ENCODE peak calls at places on chromosome 16, in four cellular contexts. J is left lung, E is left ventricle myocardium inferior, N is Karpas-422. O is an unnamed sample. For H3K4me1 and H3K36me3, the result is how much of the 10 kb centered on the place peaks cover.

GRCh38 chr16:89564476-89565255 is 4.2 kb downstream of the RPL13 start:
- DNase-seq in J (no peak), E (no peak), N (peak), O (no peak)

GRCh38 chr16:8677481-8677880 is 3.1 kb downstream of the ABAT start:
- DNase-seq in J (no peak), E (no peak), N (no peak), O (no peak)

GRCh38 chr16:50068550-50068949 is 2.8 kb downstream of the HEATR3 start:
- DNase-seq in J (no peak), E (no peak), N (no peak), O (no peak)

GRCh38 chr16:49644143-49644460 is 211.8 kb downstream of the ZNF423 start:
- DNase-seq in J (no peak), E (no peak), N (no peak), O (no peak)

GRCh38 chr16:21101631-21102420 is 48.8 kb downstream of the DNAH3 start:
- DNase-seq in J (no peak), E (peak), N (peak), O (no peak)

GRCh38 chr16:68362952-68363846 is 52.4 kb downstream of the PRMT7 start:
- DNase-seq in J (no peak), E (no peak), N (no peak), O (no peak)

GRCh38 chr16:81487301-81487720 is 42.7 kb downstream of the CMIP start:
- DNase-seq in J (no peak), E (no peak), N (no peak), O (no peak)

GRCh38 chr16:49112754-49113153 is 168.9 kb downstream of the CBLN1 start:
- DNase-seq in J (no peak), E (peak), N (no peak), O (no peak)

GRCh38 chr16:15961060-15961511 is 11.7 kb downstream of the ABCC1 start:
- DNase-seq in J (no peak), E (no peak), N (no peak), O (no peak)

GRCh38 chr16:49094471-49094870 is 187.2 kb downstream of the CBLN1 start:
- DNase-seq in J (no peak), E (no peak), N (no peak), O (no peak)

GRCh38 chr16:29994613-29995329 is 646 bp downstream of the HIRIP3 start:
- DNase-seq in J (no peak), E (no peak), N (no peak), O (no peak)

GRCh38 chr16:56871172-56871593 is 6.2 kb downstream of the SLC12A3 start:
- DNase-seq in J (no peak), E (no peak), N (no peak), O (no peak)

GRCh38 chr16:50721549-50722409 is 20.1 kb upstream of the CYLD start:
- DNase-seq in J (no peak), E (no peak), N (no peak), O (no peak)

GRCh38 chr16:87963400-87963799 is 12.2 kb downstream of the BANP start:
- DNase-seq in J (no peak), E (no peak), N (no peak), O (no peak)

GRCh38 chr16:68084504-68085258 is 489 bp upstream of the NFATC3 start:
- DNase-seq in J (peak), E (peak), N (peak), O (peak)

GRCh38 chr16:78365376-78365775 is 265.9 kb downstream of the WWOX start:
- DNase-seq in J (no peak), E (no peak), N (no peak), O (no peak)

GRCh38 chr16:84138824-84139627 is 6.0 kb downstream of the HSDL1 start:
- DNase-seq in J (peak), E (no peak), N (peak), O (peak)

GRCh38 chr16:50316848-50317630 is 50.7 kb downstream of the ADCY7 start:
- DNase-seq in J (no peak), E (no peak), N (no peak), O (no peak)

GRCh38 chr16:12767897-12768296 is 35.8 kb downstream of the CPPED1 start:
- DNase-seq in J (no peak), E (no peak), N (no peak), O (no peak)

GRCh38 chr16:53433930-53434435 is 288 bp upstream of the RBL2 start:
- DNase-seq in J (no peak), E (no peak), N (peak), O (no peak)

GRCh38 chr16:48133455-48134226 is 22.2 kb downstream of the ABCC12 start:
- DNase-seq in J (peak), E (no peak), N (no peak), O (peak)

GRCh38 chr16:48003226-48003907 is 152.4 kb downstream of the ABCC12 start:
- DNase-seq in J (no peak), E (no peak), N (no peak), O (no peak)

GRCh38 chr16:2520097-2520783 is at the start of gene AMDHD2:
- DNase-seq in J (peak), E (peak), N (peak), O (peak)
- H3K4me1 ChIP-seq in J (half or more), E (half or more), N (under half), O (half or more)

GRCh38 chr16:11179569-11179968 is 76.4 kb downstream of the SOCS1 start:
- DNase-seq in J (no peak), E (no peak), N (no peak), O (no peak)
- H3K36me3 ChIP-seq in J (under half), E (under half), N (under half), O (under half)

DNA sequence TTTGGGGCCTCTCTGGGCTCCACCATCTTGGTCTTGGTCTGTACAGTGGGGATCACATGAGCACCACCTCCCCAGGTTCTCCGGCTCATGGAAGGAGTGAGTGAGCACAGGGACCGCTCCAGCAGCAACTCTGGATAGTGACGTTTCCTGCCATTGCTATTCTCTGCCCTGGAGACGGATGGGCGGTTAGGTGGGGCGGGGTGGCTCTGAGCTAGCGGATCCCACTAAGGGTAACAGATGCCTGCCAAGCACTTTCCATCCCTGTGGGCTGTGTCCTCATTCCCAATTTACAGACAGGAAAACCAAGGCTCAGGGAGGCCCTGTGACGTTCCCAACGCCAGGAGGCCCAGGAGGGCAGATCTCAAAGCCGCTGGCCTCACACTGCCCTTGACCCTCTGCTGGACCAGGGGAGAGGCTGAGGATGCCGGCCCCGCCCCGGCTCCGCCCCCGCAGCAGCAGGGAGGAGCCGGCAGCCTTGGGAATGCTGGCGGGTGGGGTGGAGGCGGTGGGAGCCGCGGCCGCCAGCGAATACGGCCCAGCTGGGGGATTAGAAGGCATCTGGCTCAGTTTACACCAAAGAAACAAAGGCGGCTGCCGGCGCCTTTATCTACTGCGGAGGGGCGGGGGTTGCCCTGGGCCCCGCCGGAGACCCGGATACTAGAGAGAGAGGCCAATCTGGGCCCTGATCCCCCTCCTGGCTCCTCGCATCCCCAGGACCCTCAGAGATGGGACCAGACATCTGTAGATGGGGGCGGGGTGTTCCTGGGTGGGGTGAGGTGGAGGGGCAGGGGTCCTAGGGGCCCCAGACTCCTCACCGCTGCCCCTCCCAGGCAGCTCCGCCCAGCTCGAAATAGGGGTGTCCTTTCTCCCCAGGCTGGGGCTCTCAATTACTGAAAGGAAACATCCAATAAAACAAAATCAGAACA is 122.3 kb upstream of the CIBAR2 start:
- DNase-seq in J (peak), E (peak), N (no peak), O (peak)
- H3K4me1 ChIP-seq in J (under half), E (half or more), N (under half), O (under half)

GRCh38 chr16:11721781-11722467 is 20.7 kb downstream of the TXNDC11 start:
- DNase-seq in J (no peak), E (no peak), N (no peak), O (no peak)

GRCh38 chr16:11726008-11726407 is 16.6 kb downstream of the TXNDC11 start:
- DNase-seq in J (peak), E (no peak), N (no peak), O (peak)

GRCh38 chr16:11719171-11719570 is 23.5 kb downstream of the TXNDC11 start:
- DNase-seq in J (no peak), E (no peak), N (no peak), O (no peak)

GRCh38 chr16:11725457-11725856 is 17.2 kb downstream of the TXNDC11 start:
- DNase-seq in J (no peak), E (no peak), N (no peak), O (no peak)

DNA sequence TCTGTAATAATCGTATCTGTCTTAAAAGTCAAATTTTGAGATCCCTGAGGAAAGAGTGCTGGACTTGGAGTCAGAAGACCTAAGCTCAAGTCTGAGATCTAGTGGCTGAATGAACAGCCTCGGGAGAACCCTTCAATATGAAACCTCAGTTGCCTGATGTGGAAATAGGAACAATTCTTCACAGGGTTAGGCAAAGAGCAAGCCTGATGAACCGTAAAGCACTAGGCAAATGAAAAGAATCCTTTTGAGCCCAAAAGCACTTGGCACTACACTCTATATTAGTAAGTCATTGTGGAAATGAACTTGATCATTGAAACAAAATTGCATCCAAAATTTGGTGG is 20.2 kb downstream of the TXNDC11 start:
- DNase-seq in J (no peak), E (no peak), N (no peak), O (no peak)
- H3K36me3 ChIP-seq in J (under half), E (half or more), N (under half), O (half or more)

GRCh38 chr16:23728112-23728477 is 15.1 kb upstream of the ERN2 start:
- DNase-seq in J (no peak), E (no peak), N (no peak), O (no peak)
- H3K4me1 ChIP-seq in J (under half), E (under half), N (under half), O (under half)

GRCh38 chr16:253833-254232 is 19.2 kb downstream of the FAM234A start:
- DNase-seq in J (no peak), E (no peak), N (no peak), O (no peak)

GRCh38 chr16:252366-253337 is 18.0 kb downstream of the FAM234A start:
- DNase-seq in J (no peak), E (no peak), N (no peak), O (no peak)

GRCh38 chr16:254461-254860 is 19.8 kb downstream of the FAM234A start:
- DNase-seq in J (no peak), E (no peak), N (no peak), O (no peak)

GRCh38 chr16:259226-259625 is 16.5 kb downstream of the RGS11 start:
- DNase-seq in J (no peak), E (no peak), N (no peak), O (no peak)

DNA sequence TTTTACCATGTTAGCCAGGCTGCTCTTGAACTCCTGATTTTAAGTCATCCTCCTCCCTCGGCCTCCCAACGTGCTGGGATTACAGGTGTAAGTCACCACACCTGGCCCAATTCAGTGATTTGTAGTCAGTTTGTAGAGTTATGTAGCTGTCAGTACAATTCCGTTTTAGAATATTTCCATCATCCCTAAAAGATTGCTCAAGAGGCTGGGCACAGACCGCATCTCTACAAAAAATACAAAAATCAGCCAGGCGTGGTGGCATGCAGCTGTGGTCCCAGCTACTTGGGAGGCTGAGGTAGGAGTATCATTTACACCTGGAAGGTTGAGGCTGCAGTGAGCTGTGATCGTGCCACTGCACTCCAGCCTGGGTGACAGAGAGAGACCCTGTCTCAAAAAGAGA is 20.6 kb downstream of the RGS11 start:
- DNase-seq in J (no peak), E (no peak), N (no peak), O (no peak)
- H3K36me3 ChIP-seq in J (under half), E (half or more), N (under half), O (half or more)

DNA sequence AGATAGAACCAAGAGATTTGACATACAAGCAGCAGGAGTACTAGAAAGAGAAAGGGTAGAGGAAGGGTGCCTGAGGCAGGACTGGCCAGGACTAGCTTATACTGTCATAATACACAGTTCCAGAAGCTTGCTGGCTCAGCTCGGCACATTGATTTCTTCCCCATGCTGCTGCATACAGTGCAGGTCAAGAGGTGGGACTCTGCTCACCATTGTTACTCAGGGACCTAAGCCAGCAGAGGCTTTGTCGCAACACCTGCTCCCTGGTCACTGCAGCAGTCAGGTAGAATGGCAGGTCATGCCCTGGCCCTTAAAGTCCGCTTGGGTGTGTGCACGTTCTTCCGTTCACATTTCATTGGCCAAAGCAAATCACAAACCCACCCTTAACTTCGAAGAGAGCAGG is 32.8 kb downstream of the LDHD start:
- DNase-seq in J (no peak), E (no peak), N (no peak), O (no peak)
- H3K4me1 ChIP-seq in J (under half), E (half or more), N (under half), O (under half)

GRCh38 chr16:31190818-31191444 is 11.0 kb downstream of the FUS start:
- DNase-seq in J (no peak), E (no peak), N (no peak), O (no peak)
- H3K36me3 ChIP-seq in J (under half), E (half or more), N (half or more), O (half or more)

GRCh38 chr16:2468142-2468724 is 2.9 kb upstream of the NTN3 start:
- DNase-seq in J (no peak), E (no peak), N (no peak), O (no peak)
- H3K4me1 ChIP-seq in J (half or more), E (half or more), N (half or more), O (under half)

O was measured in lower lobe of right lung.